ENCODE peak calls at places on chromosomes 1 and 21, in four cellular contexts. L is astrocyte of the spinal cord, Q is NCI-H526 treated with DMSO at 0.1 percent for 48 hours, M is HT1080. Z is an unnamed sample.

GRCh38 chr21:36980280-36981048 is 14.0 kb upstream of the HLCS start:
- DNase-seq in L (peak; percentile 9), Q (peak; percentile 32), M (no peak), Z (peak; percentile 30)

GRCh38 chr1:26053718-26054572 is 8.0 kb upstream of the SLC30A2 start:
- DNase-seq in L (no peak), Q (no peak), M (no peak), Z (no peak)

GRCh38 chr1:6475381-6476133 is 9.6 kb upstream of the TNFRSF25 start:
- DNase-seq in L (no peak), Q (peak; percentile 46), M (no peak), Z (no peak)

GRCh38 chr1:241109039-241109438 is 248.0 kb downstream of the RGS7 start:
- DNase-seq in L (no peak), Q (no peak), M (no peak), Z (no peak)

GRCh38 chr1:160874935-160875334 is 10.0 kb downstream of the ITLN1 start:
- DNase-seq in L (no peak), Q (no peak), M (no peak), Z (no peak)

GRCh38 chr1:30516505-30516858 is 206.9 kb downstream of the MATN1 start:
- DNase-seq in L (no peak), Q (no peak), M (no peak), Z (no peak)

GRCh38 chr1:221316491-221317056 is 425.3 kb downstream of the DUSP10 start:
- DNase-seq in L (peak; percentile 55), Q (no peak), M (no peak), Z (peak; percentile 63)

GRCh38 chr1:227333423-227333822 is 15.1 kb upstream of the CDC42BPA start:
- DNase-seq in L (no peak), Q (no peak), M (peak; percentile 90), Z (peak; percentile 37)

GRCh38 chr1:3481836-3482589 is 27.5 kb downstream of the ARHGEF16 start:
- DNase-seq in L (no peak), Q (no peak), M (peak; percentile 23), Z (no peak)

Z was measured in LHCN-M2.